ENCODE peak calls at places on chromosomes 3 and 15, in eight cellular contexts. C, R, D, E, H, T, I and G are unnamed samples.

GRCh38 chr3:166100710-166101109 is 263.5 kb upstream of the BCHE start:
- DNase-seq in H (no peak), T (no peak), C (no peak), E (no peak), D (no peak), R (no peak), I (no peak), G (no peak)

GRCh38 chr3:5053021-5053831 is 68.9 kb upstream of the ARL8B start:
- DNase-seq in D (no peak), E (peak), H (no peak), T (no peak), I (peak), C (no peak), R (no peak), G (peak)

GRCh38 chr15:48239334-48239733 is 33.2 kb downstream of the SLC12A1 start:
- DNase-seq in T (no peak), D (no peak), E (no peak), C (no peak), H (no peak), I (no peak), R (no peak), G (no peak)

GRCh38 chr3:23113455-23114171 is 89.5 kb upstream of the UBE2E2 start:
- DNase-seq in C (no peak), E (peak), R (no peak), D (no peak), H (no peak), T (no peak), I (peak), G (peak)

GRCh38 chr3:38573606-38574005 is 75.9 kb downstream of the SCN5A start:
- DNase-seq in D (no peak), I (no peak), C (no peak), R (no peak), T (no peak), E (no peak), H (no peak), G (no peak)

GRCh38 chr15:38669160-38669505 is 104.5 kb upstream of the RASGRP1 start:
- DNase-seq in R (no peak), H (no peak), E (no peak), C (no peak), D (no peak), I (no peak), T (no peak), G (no peak)

GRCh38 chr3:43155464-43156121 is 49.7 kb upstream of the POMGNT2 start:
- DNase-seq in E (peak), H (peak), I (peak), C (no peak), D (no peak), T (peak), R (peak), G (peak)

GRCh38 chr3:69737396-69737795 is 1.9 kb upstream of the MITF start:
- DNase-seq in E (no peak), H (no peak), T (no peak), C (no peak), I (no peak), D (no peak), R (no peak), G (no peak)

GRCh38 chr3:9976736-9977709 is 9.6 kb downstream of the EMC3 start:
- DNase-seq in T (peak), R (peak), D (peak), E (peak), I (peak), H (peak), C (no peak), G (peak)

GRCh38 chr15:68682330-68682729 is 103.5 kb downstream of the CORO2B start:
- DNase-seq in T (no peak), H (peak), D (no peak), C (no peak), I (no peak), R (no peak), E (no peak), G (no peak)

GRCh38 chr3:181999314-181999713 is 287.6 kb downstream of the SOX2 start:
- DNase-seq in H (no peak), T (no peak), R (no peak), E (no peak), D (no peak), I (no peak), C (no peak), G (no peak)

GRCh38 chr15:98123297-98123696 is 162.8 kb downstream of the ARRDC4 start:
- DNase-seq in T (no peak), H (no peak), C (no peak), I (no peak), R (no peak), D (no peak), E (no peak), G (no peak)

GRCh38 chr3:43281020-43281419 is 5.3 kb upstream of the SNRK start:
- DNase-seq in T (no peak), E (no peak), R (no peak), H (no peak), C (no peak), I (no peak), D (no peak), G (no peak)

GRCh38 chr3:16124636-16125035 is 49.8 kb upstream of the GALNT15 start:
- DNase-seq in E (peak), C (no peak), I (peak), D (no peak), T (no peak), H (no peak), R (no peak), G (peak)

GRCh38 chr3:4524423-4524769 is 31.2 kb downstream of the ITPR1 start:
- DNase-seq in C (no peak), H (peak), D (no peak), R (no peak), I (no peak), T (no peak), E (peak), G (peak)

GRCh38 chr3:122258757-122259371 is 66.2 kb upstream of the CSTA start:
- DNase-seq in D (no peak), H (peak), E (peak), C (no peak), T (peak), I (peak), R (no peak), G (peak)

GRCh38 chr15:29910068-29910467 is 87.8 kb upstream of the TJP1 start:
- DNase-seq in H (no peak), I (peak), D (no peak), T (peak), R (no peak), E (no peak), C (no peak), G (peak)

GRCh38 chr3:136818851-136819783 is at the start of gene SLC35G2:
- DNase-seq in T (peak), I (peak), C (peak), E (peak), D (no peak), H (peak), R (no peak), G (peak)

GRCh38 chr3:11567516-11568467 is 75.9 kb downstream of the VGLL4 start:
- DNase-seq in D (no peak), I (peak), R (no peak), H (no peak), T (no peak), C (no peak), E (peak), G (peak)

GRCh38 chr15:52502608-52503007 is 26.1 kb downstream of the MYO5A start:
- DNase-seq in I (no peak), E (no peak), R (no peak), T (no peak), C (no peak), H (no peak), D (no peak), G (no peak)

GRCh38 chr3:24088782-24089181 is 143.7 kb downstream of the NR1D2 start:
- DNase-seq in R (no peak), H (no peak), D (no peak), E (peak), C (no peak), I (peak), T (no peak), G (peak)

GRCh38 chr3:24069045-24069444 is 124.0 kb downstream of the NR1D2 start:
- DNase-seq in D (no peak), H (no peak), I (no peak), C (no peak), T (peak), R (no peak), E (no peak), G (no peak)

GRCh38 chr3:109336272-109336957 is 931 bp downstream of the DPPA4 start:
- DNase-seq in E (peak), I (peak), H (no peak), T (no peak), D (no peak), R (no peak), C (peak), G (peak)

GRCh38 chr3:107416886-107417285 is 39.6 kb downstream of the CCDC54 start:
- DNase-seq in T (no peak), H (no peak), C (no peak), I (peak), R (no peak), E (peak), D (no peak), G (peak)

GRCh38 chr15:70025413-70026296 is 72.1 kb downstream of the TLE3 start:
- DNase-seq in T (no peak), H (no peak), C (no peak), E (no peak), D (no peak), I (no peak), R (no peak), G (peak)

GRCh38 chr3:14133188-14133800 is 8.4 kb downstream of the TMEM43 start:
- DNase-seq in T (peak), E (no peak), I (no peak), H (no peak), C (no peak), R (no peak), D (no peak), G (no peak)

GRCh38 chr3:197810901-197811300 is 19.8 kb downstream of the LRCH3 start:
- DNase-seq in C (no peak), H (no peak), T (no peak), E (peak), I (peak), R (no peak), D (no peak), G (no peak)

GRCh38 chr3:100097919-100098896 is 16.1 kb downstream of the FILIP1L start:
- DNase-seq in D (no peak), R (no peak), H (no peak), E (no peak), C (no peak), I (peak), T (no peak), G (peak)

GRCh38 chr3:38039899-38040261 is 872 bp downstream of the DLEC1 start:
- DNase-seq in T (peak), I (peak), E (peak), R (no peak), H (peak), C (peak), D (no peak), G (peak)

GRCh38 chr3:134603956-134604355 is 46.9 kb downstream of the KY start:
- DNase-seq in R (no peak), H (no peak), C (no peak), E (no peak), T (no peak), D (no peak), I (no peak), G (no peak)

GRCh38 chr3:73542127-73542526 is 82.6 kb downstream of the PDZRN3 start:
- DNase-seq in E (no peak), T (peak), H (no peak), I (no peak), R (no peak), C (no peak), D (no peak), G (no peak)

GRCh38 chr15:53446376-53446775 is 313.1 kb downstream of the WDR72 start:
- DNase-seq in R (no peak), T (peak), H (no peak), E (no peak), D (no peak), C (no peak), I (no peak), G (no peak)

GRCh38 chr3:160982497-160982896 is 122.7 kb downstream of the B3GALNT1 start:
- DNase-seq in E (no peak), I (peak), D (no peak), R (no peak), H (no peak), T (no peak), C (no peak), G (no peak)

GRCh38 chr3:138657508-138657907 is 48.9 kb downstream of the FAIM start:
- DNase-seq in D (no peak), H (no peak), E (no peak), I (no peak), T (no peak), R (no peak), C (no peak), G (no peak)

GRCh38 chr15:95760508-95760907 is 570.0 kb upstream of the NR2F2 start:
- DNase-seq in E (peak), C (no peak), R (no peak), H (no peak), T (no peak), D (no peak), I (peak), G (peak)

GRCh38 chr3:38283810-38284775 is 2.0 kb downstream of the SLC22A14 start:
- DNase-seq in D (no peak), H (no peak), C (no peak), E (peak), T (no peak), R (no peak), I (peak), G (peak)

GRCh38 chr15:66931768-66932633 is 133.4 kb upstream of the SMAD3 start:
- DNase-seq in H (no peak), D (no peak), E (peak), T (peak), C (no peak), R (no peak), I (peak), G (peak)

GRCh38 chr3:65006300-65006739 is 318.5 kb upstream of the ADAMTS9 start:
- DNase-seq in D (no peak), T (no peak), H (no peak), I (peak), E (peak), R (no peak), C (no peak), G (peak)

GRCh38 chr15:81507831-81508230 is 133.8 kb upstream of the TMC3 start:
- DNase-seq in H (no peak), E (no peak), C (no peak), I (no peak), R (no peak), D (no peak), T (no peak), G (no peak)

GRCh38 chr3:195072916-195073564 is 197.9 kb downstream of the XXYLT1 start:
- DNase-seq in E (no peak), T (peak), H (no peak), I (no peak), D (no peak), R (no peak), C (no peak), G (no peak)

GRCh38 chr15:89776274-89777072 is at the start of gene MESP2:
- DNase-seq in H (peak), E (peak), D (no peak), R (peak), C (peak), T (peak), I (peak), G (peak)
- H3K4me3 ChIP-seq in H (peak), E (peak), D (peak), R (peak), C (peak), T (peak), I (peak), G (peak)

GRCh38 chr15:40792394-40792793 is 14.5 kb upstream of the ZFYVE19 start:
- DNase-seq in E (no peak), R (no peak), H (no peak), I (no peak), D (no peak), C (no peak), T (no peak), G (no peak)

GRCh38 chr15:40793216-40793989 is 13.5 kb upstream of the ZFYVE19 start:
- DNase-seq in R (no peak), E (peak), I (peak), C (no peak), D (peak), T (peak), H (no peak), G (peak)

GRCh38 chr15:40795019-40795418 is 11.9 kb upstream of the ZFYVE19 start:
- DNase-seq in C (no peak), R (no peak), H (no peak), T (no peak), I (no peak), D (no peak), E (no peak), G (no peak)

GRCh38 chr15:40796508-40796907 is 10.4 kb upstream of the ZFYVE19 start:
- DNase-seq in D (no peak), C (no peak), I (no peak), T (no peak), H (no peak), E (no peak), R (no peak), G (no peak)

DNA sequence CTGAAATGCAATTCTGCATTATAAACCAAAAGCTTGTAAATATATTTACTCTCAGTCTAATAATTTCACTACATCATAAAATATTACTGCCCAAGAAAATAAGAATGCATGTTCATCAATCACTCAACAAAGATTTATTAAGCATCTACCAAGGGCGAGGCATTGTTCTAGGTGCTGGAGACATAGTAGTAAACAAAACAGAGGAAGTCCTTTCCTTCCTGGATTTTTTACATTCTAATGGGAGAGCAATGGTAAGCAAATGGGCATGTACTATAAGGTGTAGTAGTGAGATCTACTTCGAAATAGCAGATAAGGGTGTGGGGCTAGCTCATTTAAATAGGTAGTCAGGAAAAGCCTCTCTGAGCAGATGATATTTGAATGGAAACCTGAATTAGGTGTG is 10.8 kb upstream of the ZFYVE19 start:
- DNase-seq in R (no peak), I (no peak), D (no peak), H (no peak), C (no peak), T (no peak), E (no peak), G (no peak)
- H3K4me3 ChIP-seq in R (no peak), I (no peak), D (no peak), H (no peak), C (no peak), T (no peak), E (no peak), G (no peak)

DNA sequence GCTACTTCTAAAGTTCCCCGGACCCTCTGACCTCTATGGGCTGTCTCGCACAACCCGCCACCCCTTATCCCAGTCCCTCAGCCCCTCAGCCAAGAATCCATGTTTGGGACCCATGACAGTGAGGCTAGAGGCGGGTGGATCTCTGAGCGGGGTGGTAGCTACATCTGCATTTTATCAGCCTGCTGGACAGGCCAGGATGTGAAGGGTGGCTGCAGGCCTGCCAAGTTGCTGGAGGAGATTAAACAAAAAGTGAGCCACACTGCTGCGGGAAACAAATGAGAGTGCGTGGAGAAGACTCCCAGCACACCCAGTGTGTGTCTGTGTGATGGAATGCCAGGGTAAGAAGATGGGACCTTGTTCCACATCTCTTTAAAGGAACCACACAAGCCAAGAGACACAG is 51.1 kb upstream of the SPATA12 start:
- DNase-seq in E (no peak), R (no peak), D (no peak), T (no peak), I (no peak), C (no peak), H (no peak), G (peak)
- H3K4me3 ChIP-seq in E (no peak), R (no peak), D (no peak), T (no peak), I (no peak), C (no peak), H (no peak), G (no peak)

DNA sequence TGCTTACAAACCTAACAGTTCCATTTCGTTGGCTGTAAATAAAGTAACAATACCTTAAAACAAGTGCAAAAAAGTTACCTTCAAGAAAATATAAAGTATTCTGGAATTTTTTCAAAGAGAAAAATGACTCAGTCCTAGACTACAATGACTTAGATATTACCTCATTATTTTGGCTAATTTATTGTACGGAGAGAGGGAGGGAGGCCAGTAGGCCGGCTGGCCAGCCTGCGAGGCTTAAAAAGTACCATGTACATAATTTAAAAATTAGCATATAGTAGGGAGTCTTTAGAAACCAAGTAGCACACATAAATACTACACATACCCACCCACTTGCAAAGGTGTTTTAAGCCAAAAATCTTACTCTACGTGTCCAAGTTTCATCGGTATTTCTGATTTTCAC is 41.9 kb upstream of the MAP4 start:
- DNase-seq in C (no peak), I (no peak), E (peak), R (no peak), D (no peak), T (no peak), H (no peak), G (no peak)
- H3K4me3 ChIP-seq in C (no peak), I (no peak), E (no peak), R (no peak), D (no peak), T (no peak), H (no peak), G (no peak)